ENCODE peak calls at places on chromosomes 3 and 15, in four cellular contexts. N is thoracic aorta, P is uterus, H is A549. Z is an unnamed sample.
A peak's percentile ranks its signal among the peaks of the same experiment; 100 is the strongest.

GRCh38 chr3:122484985-122485384 is 29.8 kb downstream of the KPNA1 start:
- DNase-seq in N (no peak), P (no peak), H (no peak), Z (no peak)

GRCh38 chr3:86828751-86829150 is 162.2 kb downstream of the VGLL3 start:
- DNase-seq in N (no peak), P (no peak), H (no peak), Z (no peak)

GRCh38 chr3:106512846-106513245 is 644.0 kb upstream of the CBLB start:
- DNase-seq in N (no peak), P (no peak), H (no peak), Z (no peak)

GRCh38 chr3:79410617-79411016 is 357.2 kb downstream of the ROBO1 start:
- DNase-seq in N (no peak), P (no peak), H (no peak), Z (no peak)

GRCh38 chr3:187736418-187736871 is 8.8 kb downstream of the BCL6 start:
- DNase-seq in N (no peak), P (no peak), H (no peak), Z (peak; percentile 49)

GRCh38 chr15:90463381-90463780 is 66.3 kb upstream of the CRTC3 start:
- DNase-seq in N (no peak), P (no peak), H (no peak), Z (no peak)

GRCh38 chr3:30527720-30528119 is 78.7 kb upstream of the TGFBR2 start:
- DNase-seq in N (no peak), P (no peak), H (no peak), Z (no peak)

GRCh38 chr3:56593455-56594158 is 36.6 kb downstream of the CCDC66 start:
- DNase-seq in N (no peak), P (no peak), H (no peak), Z (no peak)

GRCh38 chr3:150675587-150675986 is 28.1 kb downstream of the ERICH6 start:
- DNase-seq in N (no peak), P (no peak), H (no peak), Z (no peak)

GRCh38 chr3:124532071-124532470 is 198.2 kb upstream of the UMPS start:
- DNase-seq in N (no peak), P (no peak), H (no peak), Z (no peak)

GRCh38 chr3:158678687-158679086 is 6.2 kb upstream of the LXN start:
- DNase-seq in N (no peak), P (no peak), H (no peak), Z (no peak)

GRCh38 chr3:189100866-189101265 is 70.9 kb upstream of the TPRG1 start:
- DNase-seq in N (no peak), P (no peak), H (no peak), Z (no peak)

GRCh38 chr3:195550723-195551122 is 7.6 kb upstream of the PPP1R2 start:
- DNase-seq in N (no peak), P (no peak), H (no peak), Z (no peak)

GRCh38 chr3:149810846-149811245 is 2.2 kb upstream of the RNF13 start:
- DNase-seq in N (no peak), P (no peak), H (no peak), Z (no peak)

GRCh38 chr3:79253704-79254103 is 514.1 kb downstream of the ROBO1 start:
- DNase-seq in N (no peak), P (no peak), H (no peak), Z (no peak)

GRCh38 chr15:25737218-25737643 is 125.9 kb downstream of the ATP10A start:
- DNase-seq in N (no peak), P (no peak), H (no peak), Z (no peak)

GRCh38 chr15:38886315-38887163 is 321.9 kb upstream of the RASGRP1 start:
- DNase-seq in N (no peak), P (no peak), H (peak; percentile 40), Z (no peak)

GRCh38 chr3:34508732-34509131 is 710.3 kb downstream of the PDCD6IP start:
- DNase-seq in N (no peak), P (no peak), H (no peak), Z (no peak)

GRCh38 chr3:120855665-120856437 is 52.2 kb upstream of the STXBP5L start:
- DNase-seq in N (peak; percentile 13), P (peak; percentile 69), H (no peak), Z (peak; percentile 4)

GRCh38 chr3:106963446-106963845 is 413.8 kb upstream of the CCDC54 start:
- DNase-seq in N (no peak), P (no peak), H (no peak), Z (no peak)

GRCh38 chr3:167716920-167717319 is 17.8 kb downstream of the PDCD10 start:
- DNase-seq in N (no peak), P (no peak), H (no peak), Z (no peak)

DNA sequence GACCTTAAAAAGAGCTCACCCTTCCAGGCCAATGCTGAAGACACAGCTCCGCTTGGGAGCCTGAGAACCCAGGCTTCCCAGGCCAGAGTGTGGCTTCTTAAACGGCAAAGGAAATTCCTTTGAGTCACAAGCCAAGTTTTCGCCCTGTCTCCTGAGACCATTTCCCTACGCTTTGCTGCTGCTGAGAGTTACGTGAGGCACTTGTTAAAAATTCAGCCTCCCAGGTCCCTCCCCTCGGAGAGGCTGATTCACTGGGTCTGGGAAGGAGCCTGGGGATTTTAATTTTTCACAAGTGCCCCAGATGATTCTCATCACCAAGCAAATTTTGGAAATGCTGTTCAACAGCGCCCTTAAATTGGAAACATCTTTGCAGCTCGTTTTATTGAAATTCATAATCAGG is 25.5 kb downstream of the RLBP1 start:
- DNase-seq in N (no peak), P (no peak), H (no peak), Z (no peak)
- H3K4me1 ChIP-seq in N (peaks cover 4% of the 10 kb centered on the region), P (no peaks in the 10 kb centered on the region), H (no peaks in the 10 kb centered on the region), Z (no peaks in the 10 kb centered on the region)

DNA sequence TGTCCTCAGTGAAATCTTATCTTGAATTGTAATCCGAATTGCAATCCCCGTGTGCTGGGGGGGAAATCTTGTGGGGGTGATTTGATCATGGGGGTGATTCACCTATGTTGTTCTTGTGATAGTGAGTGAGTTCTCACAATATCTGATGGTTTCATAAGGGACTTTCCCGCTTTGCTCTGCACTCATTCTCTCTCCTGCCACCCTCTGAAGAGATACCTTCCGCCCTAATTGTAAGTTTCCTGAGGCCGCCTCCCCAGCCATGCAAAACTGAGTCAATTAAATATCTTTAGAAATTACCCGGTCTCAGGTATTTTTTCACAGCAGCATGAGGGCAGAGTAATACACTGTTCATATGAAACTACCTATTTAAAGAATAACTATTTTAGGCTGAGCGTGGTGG is 304.1 kb upstream of the EPHA6 start:
- DNase-seq in N (no peak), P (no peak), H (no peak), Z (no peak)
- H3K4me3 ChIP-seq in N (no peak overlapping the region), P (no peak overlapping the region), H (no peak overlapping the region), Z (no peak overlapping the region)

DNA sequence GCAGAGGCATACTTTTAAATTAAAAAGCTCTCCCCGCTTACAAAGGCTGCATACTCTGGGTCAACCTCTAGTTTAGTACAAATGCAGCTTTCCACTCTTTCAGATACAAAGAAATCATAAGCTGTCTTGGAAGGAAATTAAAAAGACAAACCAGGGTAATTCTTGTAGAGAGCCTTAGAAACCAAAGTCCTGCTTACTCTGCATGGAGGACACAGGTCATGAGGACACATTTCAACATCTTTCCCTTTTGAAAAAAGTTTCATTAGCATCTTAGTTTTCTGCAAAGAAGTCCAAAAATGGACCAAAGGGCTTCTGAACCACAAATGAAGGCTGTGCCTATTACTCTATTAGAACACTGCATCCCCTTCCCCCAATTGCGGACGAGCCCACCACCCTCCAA is 50.5 kb upstream of the WNT5A start:
- DNase-seq in N (no peak), P (no peak), H (no peak), Z (no peak)
- H3K4me1 ChIP-seq in N (no peaks in the 10 kb centered on the region), P (no peaks in the 10 kb centered on the region), H (no peaks in the 10 kb centered on the region), Z (no peaks in the 10 kb centered on the region)

GRCh38 chr3:46926871-46927717 is 49.5 kb downstream of the CCDC12 start:
- DNase-seq in N (no peak), P (peak; percentile 6), H (no peak), Z (no peak)

GRCh38 chr3:46927718-46928073 is 48.8 kb downstream of the CCDC12 start:
- DNase-seq in N (no peak), P (no peak), H (no peak), Z (no peak)

GRCh38 chr3:46929324-46929723 is 47.2 kb downstream of the CCDC12 start:
- DNase-seq in N (no peak), P (no peak), H (no peak), Z (no peak)

GRCh38 chr3:46926447-46926846 is 48.9 kb downstream of the PTH1R start:
- DNase-seq in N (no peak), P (peak; percentile 9), H (no peak), Z (no peak)

DNA sequence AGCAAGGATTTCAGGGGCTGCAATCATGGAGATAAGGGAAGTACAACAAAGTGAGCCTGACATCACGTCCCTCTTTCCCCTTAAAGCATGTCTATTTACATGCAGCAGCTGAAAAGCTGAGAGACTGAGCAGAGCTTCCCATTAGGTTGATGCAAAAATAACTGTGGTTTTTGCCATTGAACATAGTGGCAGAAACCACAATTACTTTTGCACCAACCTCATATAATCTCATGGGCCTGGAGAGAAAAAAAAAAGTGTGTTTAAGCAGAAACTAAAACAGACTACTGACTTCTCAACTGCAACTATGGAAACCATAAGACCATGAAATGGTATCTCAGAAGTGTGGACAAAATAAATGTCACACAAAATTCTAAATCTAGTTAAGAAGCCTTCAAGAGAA is 48.2 kb downstream of the CCDC12 start:
- DNase-seq in N (no peak), P (no peak), H (no peak), Z (no peak)
- H3K4me3 ChIP-seq in N (no peak overlapping the region), P (no peak overlapping the region), H (no peak overlapping the region), Z (no peak overlapping the region)

DNA sequence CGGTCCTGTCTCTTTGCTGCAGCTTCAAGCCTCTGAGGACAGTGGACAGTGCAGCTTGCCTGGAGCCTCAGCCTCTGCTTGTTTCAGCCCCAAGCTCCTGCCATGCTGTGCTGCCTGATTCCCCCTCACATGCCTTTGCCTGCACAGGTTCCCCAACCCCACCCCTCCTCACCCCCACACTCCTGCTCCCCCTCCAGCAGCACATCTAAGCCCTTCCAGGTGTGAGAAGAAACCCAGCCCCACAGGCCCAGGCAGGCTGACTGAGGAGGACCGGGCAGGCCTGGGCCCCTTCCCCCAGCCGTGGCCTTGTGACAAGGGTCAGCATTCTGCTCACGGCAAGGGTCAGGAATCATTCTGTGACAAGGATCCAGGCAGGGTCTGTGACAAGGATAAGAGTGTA is 22.8 kb downstream of the VIPR1 start:
- DNase-seq in N (no peak), P (no peak), H (no peak), Z (no peak)
- H3K4me1 ChIP-seq in N (no peaks in the 10 kb centered on the region), P (no peaks in the 10 kb centered on the region), H (no peaks in the 10 kb centered on the region), Z (no peaks in the 10 kb centered on the region)

DNA sequence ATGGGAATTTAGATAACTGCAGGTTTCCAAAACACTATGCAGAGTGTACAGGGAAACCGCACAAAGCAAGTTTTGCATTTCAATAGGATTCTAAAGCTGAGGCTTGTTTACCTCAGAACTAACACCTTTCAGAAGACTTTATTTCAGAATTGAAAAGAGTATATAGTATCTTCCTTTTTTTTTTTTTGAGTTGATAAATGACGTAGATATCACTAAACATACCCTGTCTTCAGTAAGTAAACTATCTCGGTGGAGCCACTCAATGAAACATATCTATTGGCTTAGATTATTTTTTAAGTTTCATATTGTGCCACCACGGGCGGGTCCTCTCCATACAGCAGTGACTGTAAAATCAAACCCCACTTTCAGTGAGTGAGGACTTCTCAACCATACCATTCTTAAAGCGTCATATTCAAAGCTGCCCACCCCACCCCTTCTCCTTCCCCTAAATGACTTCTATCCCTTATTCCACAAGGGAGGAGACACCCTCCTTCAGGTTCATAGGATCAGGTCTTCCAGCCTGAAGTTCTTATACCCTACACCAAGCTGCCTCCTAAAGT is 2.0 kb upstream of the TBL1XR1 start:
- DNase-seq in N (no peak), P (no peak), H (no peak), Z (no peak)
- H3K4me3 ChIP-seq in N (no peak overlapping the region), P (no peak overlapping the region), H (no peak overlapping the region), Z (no peak overlapping the region)

GRCh38 chr3:128123538-128124368 is at the start of gene RUVBL1:
- DNase-seq in N (peak; percentile 93), P (peak; percentile 97), H (peak; percentile 92), Z (peak; percentile 99)
- H3K4me1 ChIP-seq in N (peaks cover 10% of the 10 kb centered on the region), P (no peaks in the 10 kb centered on the region), H (peaks cover 7% of the 10 kb centered on the region), Z (peaks cover 16% of the 10 kb centered on the region)

Z was measured in A673.